ENCODE peak calls at places on chromosomes 13 and 19, in four cellular contexts. P, G, Y and K are unnamed samples.

GRCh38 chr13:49210114-49210513 is 10.0 kb upstream of the MLNR start:
- DNase-seq in P (no peak), G (no peak), Y (no peak), K (no peak)

GRCh38 chr19:1825909-1826556 is 14.0 kb upstream of the ATP8B3 start:
- DNase-seq in P (peak), G (peak), Y (no peak), K (no peak)

GRCh38 chr19:5013761-5014160 is 44.8 kb downstream of the KDM4B start:
- DNase-seq in P (no peak), G (no peak), Y (no peak), K (no peak)

GRCh38 chr13:100394005-100394695 is 194.4 kb downstream of the GGACT start:
- DNase-seq in P (no peak), G (no peak), Y (no peak), K (peak)

GRCh38 chr13:108561152-108561551 is 68.3 kb upstream of the MYO16 start:
- DNase-seq in P (no peak), G (no peak), Y (no peak), K (no peak)

GRCh38 chr19:31983647-31984046 is 361.8 kb upstream of the ZNF507 start:
- DNase-seq in P (no peak), G (no peak), Y (no peak), K (no peak)

GRCh38 chr19:44891016-44891882 is at the start of gene TOMM40:
- DNase-seq in P (peak), G (peak), Y (peak), K (peak)

GRCh38 chr19:53828531-53828930 is 4.4 kb upstream of the NLRP12 start:
- DNase-seq in P (no peak), G (no peak), Y (no peak), K (no peak)

GRCh38 chr13:77767413-77767812 is 69.9 kb downstream of the SLAIN1 start:
- DNase-seq in P (no peak), G (no peak), Y (no peak), K (no peak)

GRCh38 chr13:49540552-49540951 is 44.8 kb downstream of the PHF11 start:
- DNase-seq in P (peak), G (no peak), Y (no peak), K (no peak)

GRCh38 chr13:96080676-96081075 is 9.2 kb upstream of the HS6ST3 start:
- DNase-seq in P (no peak), G (no peak), Y (no peak), K (no peak)

GRCh38 chr19:29002336-29002735 is 210.6 kb downstream of the UQCRFS1 start:
- DNase-seq in P (no peak), G (no peak), Y (no peak), K (no peak)

GRCh38 chr13:20342326-20342725 is 110.2 kb upstream of the GJB6 start:
- DNase-seq in P (no peak), G (no peak), Y (no peak), K (no peak)

GRCh38 chr13:60221581-60221980 is 57.9 kb upstream of the DIAPH3 start:
- DNase-seq in P (no peak), G (no peak), Y (no peak), K (no peak)

GRCh38 chr13:60012503-60012902 is 151.2 kb downstream of the DIAPH3 start:
- DNase-seq in P (no peak), G (no peak), Y (no peak), K (no peak)

GRCh38 chr19:3868770-3869456 is at the start of gene ZFR2:
- DNase-seq in P (peak), G (no peak), Y (no peak), K (no peak)

GRCh38 chr13:75418997-75419396 is 63.0 kb downstream of the TBC1D4 start:
- DNase-seq in P (no peak), G (no peak), Y (no peak), K (peak)

GRCh38 chr13:44011036-44011435 is 131.3 kb downstream of the LACC1 start:
- DNase-seq in P (no peak), G (no peak), Y (no peak), K (no peak)

GRCh38 chr13:76692326-76692725 is 193.9 kb downstream of the KCTD12 start:
- DNase-seq in P (no peak), G (no peak), Y (no peak), K (no peak)

GRCh38 chr19:35009424-35010415 is 9.6 kb downstream of the GRAMD1A start:
- DNase-seq in P (no peak), G (peak), Y (no peak), K (no peak)

GRCh38 chr19:1363599-1363998 is 20.1 kb upstream of the NDUFS7 start:
- DNase-seq in P (no peak), G (no peak), Y (no peak), K (no peak)

GRCh38 chr13:84903391-84903790 is 895.8 kb downstream of the SLITRK6 start:
- DNase-seq in P (no peak), G (no peak), Y (no peak), K (no peak)

GRCh38 chr19:51387924-51388389 is at the start of gene LIM2:
- DNase-seq in P (peak), G (no peak), Y (no peak), K (no peak)

GRCh38 chr19:8654591-8655339 is 24.3 kb downstream of the NFILZ start:
- DNase-seq in P (peak), G (peak), Y (no peak), K (no peak)

GRCh38 chr19:45632468-45633196 is 6.6 kb downstream of the EML2 start:
- DNase-seq in P (peak), G (no peak), Y (peak), K (peak)

GRCh38 chr19:17091758-17092333 is 16.3 kb downstream of the MYO9B start:
- DNase-seq in P (no peak), G (no peak), Y (no peak), K (no peak)

GRCh38 chr19:2255112-2255845 is 938 bp downstream of the JSRP1 start:
- DNase-seq in P (no peak), G (peak), Y (no peak), K (no peak)

GRCh38 chr13:90675129-90675528 is 672.4 kb upstream of the MIR17HG start:
- DNase-seq in P (no peak), G (no peak), Y (no peak), K (no peak)

GRCh38 chr13:50400930-50401553 is 385.8 kb downstream of the KCNRG start:
- DNase-seq in P (no peak), G (no peak), Y (no peak), K (peak)

DNA sequence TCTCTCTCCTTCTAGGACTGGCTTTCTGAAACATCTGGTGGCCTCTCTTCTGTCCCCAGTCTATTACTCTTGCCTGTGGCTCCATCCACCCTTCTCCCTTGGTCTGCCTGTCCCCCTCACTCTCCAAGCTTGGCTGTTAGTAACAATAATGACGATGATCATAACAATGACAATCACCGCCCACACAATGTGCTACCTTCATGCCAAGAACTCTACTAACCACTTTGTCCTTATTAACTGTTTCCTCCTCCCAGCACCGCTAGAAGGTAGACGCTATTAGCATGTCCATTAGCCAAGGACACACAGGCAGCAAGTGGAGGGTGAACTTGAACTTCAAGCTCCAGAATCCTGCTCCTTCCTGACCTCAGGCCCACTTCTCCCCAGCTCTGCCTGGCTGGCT is 2.7 kb downstream of the GYS1 start:
- DNase-seq in P (no peak), G (no peak), Y (no peak), K (no peak)
- TF ChIP-seq CTCF in P (no peak), G (no peak), Y (no peak), K (no peak)

GRCh38 chr19:18840288-18841260 is 8.8 kb downstream of the UPF1 start:
- DNase-seq in P (no peak), G (peak), Y (no peak), K (no peak)

GRCh38 chr19:18841400-18841799 is 9.6 kb downstream of the UPF1 start:
- DNase-seq in P (no peak), G (peak), Y (no peak), K (no peak)

GRCh38 chr19:18842166-18842565 is 10.4 kb downstream of the UPF1 start:
- DNase-seq in P (no peak), G (peak), Y (no peak), K (no peak)

GRCh38 chr19:18843960-18844359 is 12.2 kb downstream of the UPF1 start:
- DNase-seq in P (no peak), G (no peak), Y (no peak), K (no peak)

DNA sequence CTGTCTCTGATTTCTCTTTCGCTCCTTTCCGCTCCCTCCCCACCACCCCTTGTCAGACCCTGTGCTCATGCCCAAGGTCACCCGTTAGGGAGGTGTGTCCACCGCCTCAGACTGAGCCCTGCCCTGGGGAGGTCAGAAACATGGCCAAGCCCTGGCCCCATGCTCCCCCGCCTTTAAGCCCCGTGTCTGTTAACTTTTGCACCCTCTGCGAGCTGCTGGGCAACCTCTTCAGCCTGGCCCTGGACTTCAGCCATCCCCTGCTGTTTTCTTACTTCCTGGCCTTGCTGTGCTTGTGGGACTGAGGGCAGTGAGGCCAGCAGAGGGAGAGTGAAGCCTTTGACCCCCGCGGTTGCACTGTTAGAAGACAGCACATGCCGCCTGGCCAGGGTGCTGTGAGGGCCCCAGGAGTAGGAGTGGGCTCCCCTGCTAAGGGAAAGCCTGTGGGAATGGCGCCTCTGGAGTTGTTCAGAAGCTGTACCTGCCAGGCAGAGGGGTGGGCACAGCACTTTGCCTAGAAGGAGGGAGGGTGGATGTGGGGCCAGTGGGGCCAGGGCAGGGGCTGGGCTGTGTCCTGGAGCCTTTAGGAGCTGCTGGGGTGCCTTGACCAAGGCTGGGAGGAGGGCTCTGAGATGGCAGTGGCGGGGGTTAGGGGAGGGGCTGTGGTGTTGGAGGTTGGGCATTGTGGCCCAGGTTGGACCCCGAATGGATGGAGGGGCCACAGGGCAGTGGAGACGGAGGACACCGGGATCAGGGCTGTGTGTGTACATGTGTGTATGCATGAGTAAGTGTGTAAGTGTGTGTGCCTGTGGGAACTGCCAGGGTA is 7.9 kb downstream of the UPF1 start:
- DNase-seq in P (no peak), G (peak), Y (no peak), K (no peak)
- TF ChIP-seq CTCF in P (no peak), G (no peak), Y (no peak), K (no peak)

DNA sequence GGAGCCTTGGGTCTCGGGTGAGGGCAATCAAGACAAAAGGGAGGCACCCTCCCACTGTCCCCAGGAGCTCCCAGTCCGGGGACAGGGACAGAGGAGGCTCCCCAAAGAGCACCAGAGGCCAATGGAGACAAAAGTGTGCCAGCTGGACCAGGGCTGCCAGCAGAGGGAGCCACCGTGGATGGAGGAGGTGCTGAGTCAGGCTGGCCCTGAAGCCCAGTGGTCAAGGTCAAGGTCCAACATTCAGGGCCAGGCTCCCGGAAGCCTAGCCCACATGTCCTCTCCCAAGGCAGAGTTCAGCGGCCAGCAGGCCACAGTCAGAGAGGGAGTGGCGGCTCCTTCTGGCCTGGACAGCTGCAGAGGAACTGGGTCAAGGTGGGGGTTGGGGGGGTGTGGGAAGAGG is 8.4 kb downstream of the COL5A3 start:
- DNase-seq in P (peak), G (no peak), Y (no peak), K (no peak)
- TF ChIP-seq CTCF in P (peak), G (no peak), Y (no peak), K (peak)

DNA sequence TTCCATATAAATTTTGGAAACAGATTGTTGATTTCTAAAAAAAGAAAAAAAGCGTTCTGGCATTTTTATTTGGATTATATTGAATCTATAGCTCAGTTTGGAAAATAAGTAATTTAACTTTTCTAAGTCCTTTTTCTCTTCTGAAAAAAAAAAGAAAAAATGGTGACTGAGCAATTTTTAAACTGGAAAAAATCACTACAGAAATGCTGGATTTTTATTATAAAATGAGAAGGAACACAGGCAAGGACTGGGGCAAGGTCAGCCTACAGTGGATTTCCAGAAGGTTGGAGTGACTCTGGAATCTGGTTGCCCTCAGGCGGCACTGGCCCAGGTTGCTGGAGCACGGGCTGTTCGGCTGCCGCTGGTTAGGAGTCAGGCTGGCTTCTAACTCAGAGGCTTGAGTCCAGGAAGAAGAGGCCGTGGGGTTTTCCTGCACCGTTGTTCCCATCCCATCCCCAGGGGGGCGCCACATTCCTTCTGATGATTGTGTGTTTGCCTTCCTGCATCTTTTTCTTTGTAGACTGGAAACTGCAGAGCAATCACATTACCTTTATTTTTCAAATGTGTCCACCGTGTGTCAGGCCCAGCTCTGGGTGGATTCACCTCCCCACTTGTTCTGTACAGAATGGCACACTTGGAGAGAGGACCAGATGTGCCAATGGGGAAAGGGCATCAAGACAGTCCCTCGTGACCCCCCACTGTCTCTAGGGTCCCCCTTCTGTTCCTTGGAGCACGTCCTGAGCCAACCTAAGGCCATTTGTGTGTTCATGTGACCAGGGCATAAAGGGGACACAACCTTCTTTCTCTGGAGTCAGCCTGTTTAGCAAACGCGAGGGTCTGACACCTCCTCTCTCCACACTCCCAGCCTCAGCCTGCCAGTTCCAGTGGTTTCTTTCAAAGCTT is 44.5 kb upstream of the GTF3A start:
- DNase-seq in P (peak), G (peak), Y (no peak), K (no peak)
- TF ChIP-seq CTCF in P (peak), G (peak), Y (peak), K (peak)

GRCh38 chr19:46721269-46722003 is 4.5 kb upstream of the PRKD2 start:
- DNase-seq in P (peak), G (no peak), Y (no peak), K (no peak)
- TF ChIP-seq CTCF in P (peak), G (no peak), Y (no peak), K (no peak)

DNA sequence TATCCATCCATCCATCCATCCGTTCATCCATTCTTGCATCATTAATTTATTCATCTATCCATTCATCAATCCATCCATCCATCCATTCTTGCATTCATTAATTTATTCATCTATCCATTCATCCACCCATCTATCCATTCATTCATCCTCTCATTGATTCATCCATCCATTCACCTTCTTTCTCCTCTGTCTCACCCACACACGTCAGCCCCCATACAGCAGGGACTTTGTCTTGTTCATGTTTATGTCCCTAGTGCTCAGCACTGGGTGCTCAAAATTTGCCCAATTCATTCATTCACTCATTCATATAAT is 683 bp upstream of the AP1M2 start:
- DNase-seq in P (no peak), G (no peak), Y (no peak), K (no peak)
- TF ChIP-seq CTCF in P (no peak), G (no peak), Y (no peak), K (no peak)

DNA sequence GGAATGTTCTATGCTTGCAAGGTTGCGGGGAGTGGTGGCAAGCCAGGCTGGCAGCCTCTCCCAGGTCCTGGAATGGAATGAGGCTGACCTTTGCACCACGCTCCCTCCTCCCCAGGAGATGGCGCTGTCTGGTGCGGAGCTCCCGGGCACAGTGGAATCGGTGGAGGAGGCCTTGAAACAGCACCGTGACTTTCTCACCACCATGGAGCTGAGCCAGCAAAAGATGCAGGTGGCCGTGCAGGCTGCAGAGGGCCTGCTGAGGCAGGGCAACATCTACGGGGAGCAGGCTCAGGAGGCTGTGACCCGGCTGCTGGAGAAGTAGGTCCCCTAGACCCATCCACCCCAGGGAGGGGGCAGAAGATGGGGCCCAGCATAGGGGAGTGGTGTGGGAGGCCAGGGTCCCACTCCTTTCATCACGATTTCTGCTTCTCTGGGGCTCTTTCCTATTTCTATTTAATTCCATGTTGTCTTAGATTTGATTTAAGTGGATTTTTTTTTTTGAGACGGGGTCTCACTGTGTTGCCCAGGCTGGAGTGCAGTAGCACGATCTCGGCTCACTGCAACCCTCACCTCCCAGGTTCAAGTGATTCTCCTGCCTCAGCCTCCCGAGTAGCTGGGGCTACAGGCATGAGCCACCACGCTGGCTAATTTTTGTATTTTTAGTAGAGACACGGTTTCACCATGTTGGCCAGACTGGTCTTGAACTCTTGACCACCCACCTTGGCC is 53.2 kb upstream of the SHKBP1 start:
- DNase-seq in P (peak), G (peak), Y (no peak), K (no peak)
- TF ChIP-seq CTCF in P (peak), G (peak), Y (peak), K (peak)